ENCODE peak calls at places on chromosomes 2 and 18, in five cellular contexts. F is NB4, K is A549, N is K562, R is HepG2. Z is an unnamed sample.

GRCh38 chr2:99386011-99386410 is 48.8 kb downstream of the EIF5B start:
- DNase-seq in F (no peak), K (no peak), N (no peak), R (no peak), Z (no peak)

GRCh38 chr2:138531913-138532312 is 30.3 kb downstream of the SPOPL start:
- DNase-seq in F (peak; percentile 7), K (no peak), N (no peak), R (no peak), Z (no peak)

GRCh38 chr2:27024812-27025211 is 8.0 kb upstream of the TMEM214 start:
- DNase-seq in F (no peak), K (no peak), N (no peak), R (no peak), Z (no peak)

GRCh38 chr2:102703748-102704147 is 58.1 kb upstream of the TMEM182 start:
- DNase-seq in F (peak; percentile 49), K (peak; percentile 55), N (peak; percentile 58), R (peak; percentile 33), Z (no peak)

GRCh38 chr2:65354773-65355172 is 77.6 kb downstream of the SPRED2 start:
- DNase-seq in F (no peak), K (no peak), N (no peak), R (no peak), Z (no peak)

GRCh38 chr18:49364821-49365220 is 95.6 kb downstream of the DYM start:
- DNase-seq in F (no peak), K (no peak), N (no peak), R (no peak), Z (no peak)

GRCh38 chr2:26693287-26693849 is 846 bp downstream of the KCNK3 start:
- DNase-seq in F (no peak), K (no peak), N (no peak), R (no peak), Z (no peak)

GRCh38 chr2:7011376-7012083 is 94.3 kb downstream of the RNF144A start:
- DNase-seq in F (no peak), K (no peak), N (no peak), R (no peak), Z (no peak)

DNA sequence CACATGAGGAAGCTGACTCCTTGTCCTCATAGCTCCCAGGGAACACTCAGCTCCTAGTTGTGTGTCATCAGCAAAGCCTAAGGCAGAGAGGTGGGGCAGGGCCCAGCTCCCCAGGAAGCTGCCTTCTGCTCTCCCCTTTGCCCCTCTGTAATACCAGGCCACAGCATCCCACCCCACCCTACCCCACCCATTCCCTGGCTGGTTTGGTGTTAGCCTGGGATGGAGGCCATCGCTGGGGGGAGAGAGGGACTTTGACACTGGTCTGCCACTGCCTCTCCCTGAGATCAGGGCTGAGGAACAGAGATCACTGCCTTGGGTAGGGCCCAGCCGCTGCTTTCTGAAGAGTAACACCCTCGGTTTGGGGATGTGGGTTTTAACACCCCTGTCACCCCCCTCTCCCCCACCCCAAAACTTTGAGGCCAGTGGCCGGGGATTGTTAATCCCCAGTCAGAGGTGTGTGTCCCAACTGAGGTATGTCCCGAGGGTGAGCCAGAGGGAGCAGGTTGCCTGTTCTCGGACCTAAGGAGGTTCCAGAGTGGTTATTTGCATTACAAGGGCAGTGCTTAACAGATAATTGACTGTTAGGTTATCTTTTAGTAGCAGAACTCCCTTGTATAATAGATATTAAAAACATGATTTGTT is 41.4 kb downstream of the TET3 start:
- DNase-seq in F (no peak), K (no peak), N (peak; percentile 44), R (no peak), Z (no peak)
- TF ChIP-seq MYC in F (no peak), K (no peak), N (no peak), R (no peak), Z (no peak)

GRCh38 chr2:204763974-204764703 is 218.9 kb downstream of the PARD3B start:
- DNase-seq in F (no peak), K (peak; percentile 6), N (no peak), R (no peak), Z (no peak)
- TF ChIP-seq MYC in F (no peak), K (no peak), N (no peak), R (no peak), Z (no peak)

GRCh38 chr2:36385603-36386002 is 30.0 kb downstream of the CRIM1 start:
- DNase-seq in F (no peak), K (no peak), N (no peak), R (no peak), Z (no peak)
- TF ChIP-seq MYC in F (no peak), K (no peak), N (no peak), R (no peak), Z (no peak)

GRCh38 chr2:230693411-230693810 is 19.2 kb upstream of the CAB39 start:
- DNase-seq in F (no peak), K (no peak), N (no peak), R (no peak), Z (no peak)

GRCh38 chr2:230694241-230694640 is 18.4 kb upstream of the CAB39 start:
- DNase-seq in F (no peak), K (no peak), N (no peak), R (no peak), Z (no peak)

GRCh38 chr2:230696670-230697069 is 16.0 kb upstream of the CAB39 start:
- DNase-seq in F (no peak), K (no peak), N (no peak), R (no peak), Z (no peak)

GRCh38 chr2:230697676-230698075 is 15.0 kb upstream of the CAB39 start:
- DNase-seq in F (no peak), K (no peak), N (no peak), R (no peak), Z (no peak)

GRCh38 chr2:230695551-230695950 is 17.1 kb upstream of the CAB39 start:
- DNase-seq in F (no peak), K (no peak), N (no peak), R (no peak), Z (no peak)
- TF ChIP-seq MYC in F (no peak), K (no peak), N (no peak), R (no peak), Z (no peak)

GRCh38 chr2:120802161-120802560 is 66.5 kb downstream of the GLI2 start:
- DNase-seq in F (no peak), K (no peak), N (no peak), R (no peak), Z (no peak)
- TF ChIP-seq MYC in F (no peak), K (no peak), N (no peak), R (no peak), Z (no peak)

GRCh38 chr2:121731366-121731765 is 5.3 kb downstream of the NIFK start:
- DNase-seq in F (no peak), K (no peak), N (no peak), R (no peak), Z (no peak)

GRCh38 chr2:121736462-121737336 is at the start of gene NIFK:
- DNase-seq in F (peak; percentile 99), K (peak; percentile 98), N (peak; percentile 98), R (peak; percentile 96), Z (peak; percentile 89)

GRCh38 chr2:121740973-121741372 is 4.3 kb upstream of the NIFK start:
- DNase-seq in F (no peak), K (no peak), N (no peak), R (no peak), Z (no peak)

GRCh38 chr2:121736140-121736461 is 574 bp downstream of the NIFK start:
- DNase-seq in F (peak; percentile 25), K (no peak), N (no peak), R (no peak), Z (no peak)

GRCh38 chr2:121735520-121736074 is 1.1 kb downstream of the NIFK start:
- DNase-seq in F (peak; percentile 51), K (peak; percentile 35), N (no peak), R (no peak), Z (no peak)
- TF ChIP-seq MYC in F (no peak), K (no peak), N (no peak), R (no peak), Z (no peak)

Z was measured in GM12878.